ENCODE peak calls at places on chromosomes 16 and 17, in nine cellular contexts. E, H, V, B, I, X, F, A and S are unnamed samples.

GRCh38 chr16:88655053-88655732 is 4.3 kb upstream of the CYBA start:
- DNase-seq in E (no peak), H (no peak), V (no peak), B (no peak), I (no peak), X (no peak), F (no peak), A (no peak), S (no peak)

GRCh38 chr16:67923414-67924127 is 8.1 kb downstream of the CTRL start:
- DNase-seq in E (no peak), H (no peak), V (no peak), B (no peak), I (no peak), X (no peak), F (peak), A (no peak), S (no peak)

GRCh38 chr17:75096082-75096625 is 8.4 kb downstream of the SLC16A5 start:
- DNase-seq in E (peak), H (peak), V (peak), B (peak), I (peak), X (no peak), F (peak), A (no peak), S (no peak)

GRCh38 chr17:2397247-2398171 is 3.4 kb downstream of the MNT start:
- DNase-seq in E (no peak), H (no peak), V (no peak), B (no peak), I (no peak), X (peak), F (no peak), A (no peak), S (no peak)

GRCh38 chr16:49019826-49020401 is 261.7 kb downstream of the CBLN1 start:
- DNase-seq in E (no peak), H (no peak), V (no peak), B (no peak), I (no peak), X (peak), F (no peak), A (no peak), S (peak)

GRCh38 chr17:34131386-34131785 is 123.7 kb upstream of the CCL2 start:
- DNase-seq in E (no peak), H (no peak), V (no peak), B (no peak), I (no peak), X (no peak), F (no peak), A (no peak), S (peak)

GRCh38 chr17:82972836-82973372 is 106.5 kb upstream of the METRNL start:
- DNase-seq in E (no peak), H (no peak), V (no peak), B (no peak), I (no peak), X (no peak), F (no peak), A (peak), S (no peak)

GRCh38 chr17:82786427-82786826 is 34.6 kb downstream of the TBCD start:
- DNase-seq in E (no peak), H (no peak), V (no peak), B (no peak), I (no peak), X (no peak), F (no peak), A (no peak), S (no peak)

GRCh38 chr16:85428899-85429775 is 184.0 kb upstream of the GSE1 start:
- DNase-seq in E (no peak), H (no peak), V (no peak), B (no peak), I (no peak), X (peak), F (no peak), A (no peak), S (no peak)

GRCh38 chr17:74960739-74961342 is 11.7 kb downstream of the HID1 start:
- DNase-seq in E (peak), H (peak), V (no peak), B (peak), I (peak), X (no peak), F (no peak), A (no peak), S (no peak)

GRCh38 chr16:23388786-23389185 is 64.2 kb downstream of the COG7 start:
- DNase-seq in E (no peak), H (no peak), V (no peak), B (no peak), I (no peak), X (peak), F (no peak), A (no peak), S (no peak)

GRCh38 chr16:57815987-57816745 is 13.9 kb upstream of the KIFC3 start:
- DNase-seq in E (peak), H (peak), V (peak), B (peak), I (peak), X (peak), F (peak), A (no peak), S (peak)

GRCh38 chr17:16919663-16920627 is 52.0 kb downstream of the TNFRSF13B start:
- DNase-seq in E (no peak), H (no peak), V (no peak), B (peak), I (peak), X (no peak), F (no peak), A (no peak), S (no peak)

GRCh38 chr17:21196126-21196525 is 17.8 kb downstream of the TMEM11 start:
- DNase-seq in E (no peak), H (no peak), V (no peak), B (no peak), I (no peak), X (no peak), F (peak), A (no peak), S (no peak)

GRCh38 chr17:31318298-31319190 is 2.9 kb downstream of the EVI2A start:
- DNase-seq in E (peak), H (no peak), V (peak), B (peak), I (peak), X (peak), F (no peak), A (peak), S (no peak)

GRCh38 chr16:4115941-4116327 is 308 bp downstream of the ADCY9 start:
- DNase-seq in E (no peak), H (no peak), V (no peak), B (no peak), I (no peak), X (no peak), F (no peak), A (no peak), S (no peak)

GRCh38 chr16:11668590-11669379 is 530 bp downstream of the SNN start:
- DNase-seq in E (no peak), H (no peak), V (no peak), B (no peak), I (no peak), X (no peak), F (no peak), A (no peak), S (no peak)

GRCh38 chr16:55655709-55656694 is at the start of gene SLC6A2:
- DNase-seq in E (no peak), H (no peak), V (no peak), B (no peak), I (no peak), X (no peak), F (peak), A (no peak), S (no peak)

GRCh38 chr17:68595496-68595895 is 5.7 kb downstream of the FAM20A start:
- DNase-seq in E (no peak), H (no peak), V (no peak), B (no peak), I (no peak), X (no peak), F (no peak), A (no peak), S (peak)

DNA sequence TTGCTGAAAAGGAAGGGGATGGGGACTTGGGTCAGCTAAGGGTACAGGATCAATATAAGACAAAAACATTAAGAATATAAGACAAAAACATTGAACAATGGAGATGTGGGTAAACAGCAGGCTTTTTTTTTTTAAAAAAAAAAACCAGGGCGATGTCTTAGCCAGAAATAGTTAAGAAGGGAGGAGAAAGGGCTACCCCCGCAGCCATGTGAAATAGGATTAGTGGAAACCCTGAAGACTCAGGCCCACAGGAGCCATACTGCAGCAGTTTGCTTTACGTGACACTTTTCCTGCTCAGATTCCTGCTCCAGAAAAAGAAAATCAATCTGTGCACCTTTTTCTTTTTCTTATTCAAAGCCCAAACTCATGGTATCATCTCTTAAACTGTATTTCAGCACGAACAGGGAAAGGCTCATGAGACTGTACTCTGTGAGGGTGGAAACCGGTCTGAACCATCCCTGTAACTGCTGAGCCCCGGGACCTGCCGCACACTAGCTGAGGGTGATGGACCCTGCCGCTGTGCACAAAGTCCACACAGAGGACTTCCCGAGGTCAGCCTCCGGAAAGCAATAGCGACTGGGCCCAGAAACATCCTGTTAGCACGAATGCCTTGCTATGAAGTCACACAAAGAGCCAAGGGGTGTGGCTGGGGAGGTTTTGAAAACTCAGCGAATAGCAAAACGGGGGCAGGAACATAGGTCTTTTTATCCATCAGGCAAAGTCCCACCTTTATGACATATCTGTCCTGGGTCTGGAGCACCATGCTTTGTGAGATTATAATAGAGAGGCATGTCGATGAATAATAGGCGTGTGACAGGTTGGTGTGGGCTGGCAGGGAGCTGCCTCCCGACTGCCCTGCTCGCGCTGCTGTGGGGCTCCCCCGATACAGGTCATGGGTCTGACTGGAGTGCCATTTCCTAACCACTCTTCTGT is 33.2 kb downstream of the CDK5R1 start:
- DNase-seq in E (no peak), H (no peak), V (peak), B (peak), I (peak), X (peak), F (no peak), A (peak), S (no peak)
- TF ChIP-seq POLR2AphosphoS5 in E (no peak), H (no peak), V (peak), B (peak), I (no peak), X (no peak), F (no peak), A (peak), S (no peak)

GRCh38 chr16:73149329-73149728 is 101.4 kb upstream of the ZFHX3 start:
- DNase-seq in E (no peak), H (no peak), V (peak), B (no peak), I (peak), X (no peak), F (no peak), A (no peak), S (no peak)
- TF ChIP-seq POLR2A in E (no peak), H (no peak), V (no peak), B (no peak), I (no peak), X (no peak), F (no peak), A (no peak), S (no peak)

GRCh38 chr17:5035356-5035755 is at the start of gene SLC52A1:
- DNase-seq in E (no peak), H (no peak), V (no peak), B (no peak), I (peak), X (no peak), F (peak), A (no peak), S (no peak)
- H3K4me3 ChIP-seq in E (no peak), H (no peak), V (peak), B (peak), I (peak), X (peak), F (peak), A (no peak), S (no peak)

DNA sequence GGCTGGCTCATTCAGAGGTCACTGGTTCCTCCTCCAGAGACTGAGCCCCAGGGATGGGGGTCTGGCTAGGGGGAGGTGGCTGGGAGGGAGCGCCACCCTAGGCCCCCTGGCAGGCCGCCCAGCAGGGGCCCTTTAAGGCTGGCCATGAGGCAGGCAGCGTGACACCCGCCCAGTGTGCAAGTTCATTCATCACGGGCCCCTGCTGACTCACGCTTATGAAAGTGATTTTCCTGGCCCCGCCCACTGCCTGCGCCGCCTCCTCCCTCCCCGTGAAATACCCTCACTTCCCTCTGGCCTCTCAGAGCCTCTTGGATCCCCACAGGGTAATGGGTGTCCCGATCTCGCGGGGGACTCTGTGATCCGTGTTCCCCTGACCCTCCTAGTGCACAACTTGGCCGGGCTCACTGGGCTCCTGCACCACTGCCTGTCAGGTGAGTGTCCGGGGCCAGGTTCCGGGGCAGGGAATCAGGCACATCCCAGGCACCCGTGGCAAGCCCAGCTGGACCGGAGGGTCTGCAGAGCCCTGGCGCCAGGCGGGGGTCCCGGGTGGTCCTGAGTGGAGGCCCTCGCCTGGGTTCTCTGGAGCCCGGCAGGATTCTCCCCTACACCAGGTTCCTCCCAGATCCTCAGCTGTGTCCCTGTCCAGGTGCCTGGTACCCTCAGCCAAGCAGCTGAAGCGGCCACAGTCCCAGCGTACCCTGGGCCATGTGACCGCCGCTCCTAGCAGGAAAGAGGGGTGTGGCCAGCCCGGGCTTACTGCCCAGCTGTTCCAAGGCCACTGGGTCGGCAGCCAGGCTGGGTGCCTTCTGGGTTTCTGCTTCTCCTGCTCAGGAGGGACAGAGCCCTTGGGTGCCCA is at the start of gene OSGIN1:
- DNase-seq in E (peak), H (peak), V (peak), B (peak), I (peak), X (peak), F (peak), A (peak), S (peak)
- TF ChIP-seq POLR2AphosphoS5 in E (peak), H (peak), V (peak), B (peak), I (peak), X (peak), F (peak), A (no peak), S (peak)

GRCh38 chr16:2765462-2766404 is 11.3 kb downstream of the ELOB start:
- DNase-seq in E (no peak), H (no peak), V (no peak), B (no peak), I (no peak), X (no peak), F (no peak), A (no peak), S (no peak)
- TF ChIP-seq POLR2A in E (peak), H (no peak), V (no peak), B (no peak), I (no peak), X (no peak), F (no peak), A (peak), S (no peak)